ENCODE peak calls at places on chromosome 12, in five cellular contexts. P is GM23248, W is HCT116, D is PC-3, L is neural progenitor cell. Q is an unnamed sample.

GRCh38 chr12:3882896-3883564 is 9.8 kb upstream of the PARP11 start:
- DNase-seq in P (peak; percentile 19), W (peak; percentile 4), D (peak; percentile 9), L (no peak), Q (peak; percentile 48)

GRCh38 chr12:40310201-40310600 is 85.4 kb downstream of the LRRK2 start:
- DNase-seq in P (no peak), W (no peak), D (no peak), L (peak; percentile 11), Q (no peak)

GRCh38 chr12:100464529-100464928 is 9.1 kb upstream of the NR1H4 start:
- DNase-seq in P (no peak), W (no peak), D (no peak), L (no peak), Q (no peak)

GRCh38 chr12:74598819-74599218 is 61.2 kb downstream of the ATXN7L3B start:
- DNase-seq in P (peak; percentile 4), W (no peak), D (peak; percentile 71), L (no peak), Q (no peak)

GRCh38 chr12:57450057-57450456 is 5.0 kb upstream of the INHBE start:
- DNase-seq in P (no peak), W (no peak), D (no peak), L (no peak), Q (no peak)

GRCh38 chr12:109844983-109845841 is 12.0 kb upstream of the TRPV4 start:
- DNase-seq in P (peak; percentile 88), W (peak; percentile 73), D (peak; percentile 93), L (peak; percentile 95), Q (peak; percentile 94)

GRCh38 chr12:91687052-91688017 is 458.3 kb downstream of the BTG1 start:
- DNase-seq in P (peak; percentile 13), W (peak; percentile 23), D (peak; percentile 66), L (no peak), Q (no peak)

GRCh38 chr12:69157023-69157655 is 82.2 kb upstream of the CPSF6 start:
- DNase-seq in P (peak; percentile 88), W (peak; percentile 69), D (peak; percentile 89), L (peak; percentile 91), Q (peak; percentile 91)

GRCh38 chr12:56336361-56337167 is 2.1 kb upstream of the IL23A start:
- DNase-seq in P (no peak), W (no peak), D (no peak), L (no peak), Q (no peak)

GRCh38 chr12:78778339-78778738 is 86.2 kb upstream of the SYT1 start:
- DNase-seq in P (peak; percentile 45), W (no peak), D (peak; percentile 26), L (no peak), Q (no peak)

GRCh38 chr12:67677166-67677565 is 28.6 kb downstream of the DYRK2 start:
- DNase-seq in P (peak; percentile 34), W (no peak), D (no peak), L (no peak), Q (no peak)

GRCh38 chr12:124445826-124446225 is 121.6 kb downstream of the NCOR2 start:
- DNase-seq in P (no peak), W (no peak), D (no peak), L (no peak), Q (no peak)

GRCh38 chr12:4269279-4269991 is 4.1 kb upstream of the CCND2 start:
- DNase-seq in P (peak; percentile 33), W (no peak), D (no peak), L (peak; percentile 84), Q (peak; percentile 92)

GRCh38 chr12:95978351-95978750 is 17.8 kb downstream of the HAL start:
- DNase-seq in P (no peak), W (no peak), D (no peak), L (no peak), Q (no peak)

GRCh38 chr12:65827827-65828231 is 3.5 kb downstream of the HMGA2 start:
- DNase-seq in P (peak; percentile 29), W (no peak), D (peak; percentile 35), L (peak; percentile 40), Q (no peak)

GRCh38 chr12:47746073-47746472 is 12.6 kb downstream of the RAPGEF3 start:
- DNase-seq in P (no peak), W (no peak), D (no peak), L (no peak), Q (no peak)

GRCh38 chr12:22416831-22417230 is 82.3 kb upstream of the ST8SIA1 start:
- DNase-seq in P (no peak), W (no peak), D (no peak), L (no peak), Q (no peak)

GRCh38 chr12:92147491-92147890 is 1.8 kb upstream of the BTG1 start:
- DNase-seq in P (no peak), W (no peak), D (no peak), L (no peak), Q (no peak)

GRCh38 chr12:92421701-92422100 is 276.1 kb upstream of the BTG1 start:
- DNase-seq in P (peak; percentile 47), W (no peak), D (peak; percentile 89), L (no peak), Q (peak; percentile 18)

GRCh38 chr12:58564721-58565120 is 355.6 kb downstream of the LRIG3 start:
- DNase-seq in P (peak; percentile 48), W (no peak), D (peak; percentile 27), L (no peak), Q (no peak)

GRCh38 chr12:54383041-54383609 is 1.4 kb downstream of the ZNF385A start:
- DNase-seq in P (peak; percentile 98), W (no peak), D (peak; percentile 70), L (no peak), Q (no peak)

GRCh38 chr12:81610955-81611889 is 147.9 kb downstream of the PPFIA2 start:
- DNase-seq in P (peak; percentile 35), W (no peak), D (peak; percentile 17), L (peak; percentile 33), Q (peak; percentile 23)

GRCh38 chr12:23964812-23965211 is 15.3 kb upstream of the SOX5 start:
- DNase-seq in P (no peak), W (no peak), D (no peak), L (no peak), Q (no peak)

DNA sequence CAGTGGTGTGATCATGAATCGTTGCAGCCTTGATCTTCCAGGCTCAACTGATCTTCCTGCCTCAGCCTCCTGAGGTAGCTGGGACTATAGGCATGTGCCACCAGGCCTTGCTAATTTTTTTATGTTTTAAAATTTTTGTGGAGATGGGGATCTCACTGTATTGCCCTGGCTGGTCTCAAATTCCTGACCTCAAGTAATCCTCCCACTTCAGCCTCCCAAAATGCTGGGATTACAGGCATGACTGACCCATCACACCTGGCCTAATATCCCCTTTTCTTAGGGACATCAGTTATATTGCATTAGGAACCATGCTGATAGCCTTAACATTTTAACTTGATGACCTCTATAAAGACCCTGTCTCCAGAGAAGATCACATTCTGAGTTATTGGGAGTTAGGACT is 42.8 kb downstream of the RASSF3 start:
- DNase-seq in P (no peak), W (no peak), D (no peak), L (no peak), Q (no peak)
- H3K27ac ChIP-seq in P (no peak overlapping the region), W (no peak overlapping the region), D (no peak overlapping the region), L (no peak overlapping the region), Q (no peak overlapping the region)

GRCh38 chr12:87430444-87430843 is 598.8 kb downstream of the C12orf50 start:
- DNase-seq in P (no peak), W (no peak), D (no peak), L (no peak), Q (no peak)
- TF ChIP-seq EZH2phosphoT487 in P (no peak), W (no peak), D (no peak), L (no peak), Q (no peak)

DNA sequence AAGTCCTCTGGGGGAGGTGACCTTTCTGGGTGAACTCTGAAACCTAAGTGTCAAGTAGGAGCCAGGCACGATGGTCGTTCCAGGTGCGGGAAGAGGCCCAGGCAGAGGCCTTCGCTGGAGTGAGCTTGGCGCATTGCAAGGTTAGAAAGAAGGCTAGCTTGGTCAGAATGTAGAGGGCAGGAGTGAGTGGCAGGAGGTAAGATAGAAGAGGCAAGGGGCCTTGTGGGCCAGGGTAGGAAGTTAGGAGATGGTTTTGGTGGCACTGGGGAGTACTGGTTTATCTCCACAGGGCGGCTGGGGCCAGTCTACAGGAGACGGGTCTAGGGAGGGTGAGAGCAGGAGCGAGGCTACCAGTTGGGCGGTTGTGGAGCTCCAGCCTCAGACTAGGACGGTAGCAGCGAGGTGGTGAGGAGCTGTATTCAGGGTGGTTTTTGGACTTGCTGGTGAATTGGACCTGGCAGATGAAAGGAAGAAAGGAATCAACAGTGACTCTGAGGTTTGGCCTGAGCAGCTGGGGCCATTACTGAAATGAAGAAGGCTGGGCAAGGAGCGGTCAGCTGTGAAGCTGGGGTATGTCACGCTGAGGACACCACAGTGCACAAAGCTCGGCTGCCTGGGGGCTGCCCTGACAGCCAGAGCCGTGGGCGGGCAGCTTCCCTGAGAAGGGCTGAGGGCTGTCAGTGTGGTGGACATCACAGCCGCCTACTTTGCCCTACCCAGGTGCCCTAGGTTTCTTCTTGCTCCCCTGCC is 9.1 kb downstream of the MLXIP start:
- DNase-seq in P (no peak), W (no peak), D (no peak), L (no peak), Q (no peak)
- H3K4me1 ChIP-seq in P (peaks cover 25% of the 10 kb centered on the region), W (no peaks in the 10 kb centered on the region), D (peaks cover 2% of the 10 kb centered on the region), L (peaks cover 14% of the 10 kb centered on the region), Q (peaks cover 14% of the 10 kb centered on the region)

DNA sequence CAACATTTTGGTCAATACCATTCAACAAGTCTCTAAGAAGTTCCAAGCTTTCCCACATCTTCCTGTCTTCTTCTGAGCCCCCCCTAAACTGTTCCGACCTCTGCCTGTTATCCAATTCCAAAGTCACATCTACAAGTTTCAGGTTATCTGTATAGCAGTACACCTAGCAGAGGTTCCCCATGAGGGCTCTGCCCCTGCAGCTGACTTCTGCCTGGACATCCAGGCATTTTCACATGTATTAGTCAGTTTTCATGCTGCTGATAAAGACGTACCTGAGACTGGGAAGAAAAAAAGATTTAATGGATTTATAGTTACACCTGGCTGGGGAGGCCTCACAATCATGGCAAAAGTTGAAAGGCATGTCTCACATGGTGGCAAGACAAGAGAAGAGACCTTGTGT is 10.2 kb upstream of the PLA2G1B start:
- DNase-seq in P (no peak), W (no peak), D (no peak), L (no peak), Q (no peak)
- H3K27ac ChIP-seq in P (no peak overlapping the region), W (no peak overlapping the region), D (no peak overlapping the region), L (no peak overlapping the region), Q (no peak overlapping the region)

GRCh38 chr12:104258476-104259067 is 43.0 kb downstream of the TXNRD1 start:
- DNase-seq in P (no peak), W (no peak), D (no peak), L (no peak), Q (no peak)

GRCh38 chr12:104257913-104258472 is 42.4 kb downstream of the TXNRD1 start:
- DNase-seq in P (no peak), W (no peak), D (no peak), L (no peak), Q (no peak)

GRCh38 chr12:104263026-104263425 is 40.5 kb upstream of the EID3 start:
- DNase-seq in P (no peak), W (no peak), D (no peak), L (no peak), Q (no peak)

DNA sequence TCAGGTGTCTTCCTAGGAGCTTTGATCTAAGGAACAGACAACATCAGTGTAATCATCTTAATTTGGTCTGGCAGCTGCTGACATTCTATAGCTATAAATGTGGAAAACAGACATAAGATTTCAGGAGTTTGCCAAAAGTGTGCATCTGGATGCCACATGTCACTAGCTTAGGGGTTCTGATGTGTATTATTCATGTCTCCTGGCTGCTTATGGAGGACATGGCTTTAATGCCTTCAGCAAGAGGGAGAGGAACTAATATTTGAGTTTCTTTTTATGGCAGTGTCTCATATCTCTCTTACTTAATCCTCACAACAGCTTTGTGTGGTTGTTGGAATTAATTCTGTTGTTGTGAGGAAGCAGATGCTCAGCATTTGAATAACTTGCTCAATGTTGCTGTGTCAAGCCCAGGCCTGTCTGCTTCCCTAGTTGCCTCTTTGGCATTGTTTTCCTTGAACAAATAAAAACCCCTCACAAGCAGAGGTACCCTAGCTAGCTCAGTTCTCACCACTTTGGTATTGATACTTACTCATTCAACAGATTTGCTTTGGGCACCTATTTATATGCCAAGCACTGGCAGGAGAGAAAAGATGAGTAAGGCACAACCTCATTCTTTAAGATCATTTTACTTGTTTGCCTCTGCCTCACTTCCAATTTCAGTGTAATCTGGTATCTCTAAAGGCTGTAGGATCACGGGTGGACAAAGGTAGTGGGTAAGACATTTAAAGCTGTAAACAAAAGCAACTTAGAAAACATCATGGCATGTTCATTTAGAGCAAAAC is 39.8 kb upstream of the EID3 start:
- DNase-seq in P (peak; percentile 65), W (no peak), D (peak; percentile 61), L (no peak), Q (no peak)
- TF ChIP-seq EZH2phosphoT487 in P (no peak), W (no peak), D (no peak), L (no peak), Q (no peak)